ENCODE peak calls at places on chromosome 7, in four cellular contexts. One of them, this sample, is unnamed.

GRCh38 chr7:155984028-155984607 is 171.9 kb upstream of the SHH start:
- DNase-seq in activated T-cell treated with anti-CD3 and anti-CD28 coated beads, Interleukin-2, amount 50 U/mL, for 4 hours: no peak
- DNase-seq in Daoy: peak
- DNase-seq in mesothelial cell of epicardium: no peak
- DNase-seq in this sample: no peak

GRCh38 chr7:45001138-45001694 is 1.2 kb downstream of the CCM2 start:
- DNase-seq in activated T-cell treated with anti-CD3 and anti-CD28 coated beads, Interleukin-2, amount 50 U/mL, for 4 hours: peak
- DNase-seq in Daoy: peak
- DNase-seq in mesothelial cell of epicardium: no peak
- DNase-seq in this sample: peak

GRCh38 chr7:24729365-24730017 is 27.8 kb downstream of the GSDME start:
- DNase-seq in activated T-cell treated with anti-CD3 and anti-CD28 coated beads, Interleukin-2, amount 50 U/mL, for 4 hours: no peak
- DNase-seq in Daoy: no peak
- DNase-seq in mesothelial cell of epicardium: no peak
- DNase-seq in this sample: no peak

GRCh38 chr7:100208911-100209408 is 10.8 kb upstream of the PVRIG start:
- DNase-seq in activated T-cell treated with anti-CD3 and anti-CD28 coated beads, Interleukin-2, amount 50 U/mL, for 4 hours: no peak
- DNase-seq in Daoy: no peak
- DNase-seq in mesothelial cell of epicardium: no peak
- DNase-seq in this sample: no peak

GRCh38 chr7:140035400-140036223 is 27.1 kb downstream of the PARP12 start:
- DNase-seq in activated T-cell treated with anti-CD3 and anti-CD28 coated beads, Interleukin-2, amount 50 U/mL, for 4 hours: no peak
- DNase-seq in Daoy: peak
- DNase-seq in mesothelial cell of epicardium: no peak
- DNase-seq in this sample: peak

GRCh38 chr7:120743128-120743527 is 114.8 kb downstream of the TSPAN12 start:
- DNase-seq in activated T-cell treated with anti-CD3 and anti-CD28 coated beads, Interleukin-2, amount 50 U/mL, for 4 hours: no peak
- DNase-seq in Daoy: no peak
- DNase-seq in mesothelial cell of epicardium: no peak
- DNase-seq in this sample: no peak

GRCh38 chr7:71334541-71334940 is 202.6 kb downstream of the GALNT17 start:
- DNase-seq in activated T-cell treated with anti-CD3 and anti-CD28 coated beads, Interleukin-2, amount 50 U/mL, for 4 hours: no peak
- DNase-seq in Daoy: no peak
- DNase-seq in mesothelial cell of epicardium: no peak
- DNase-seq in this sample: no peak

GRCh38 chr7:105323366-105323765 is 65.4 kb downstream of the SRPK2 start:
- DNase-seq in activated T-cell treated with anti-CD3 and anti-CD28 coated beads, Interleukin-2, amount 50 U/mL, for 4 hours: no peak
- DNase-seq in Daoy: no peak
- DNase-seq in mesothelial cell of epicardium: no peak
- DNase-seq in this sample: no peak

GRCh38 chr7:40739257-40739656 is 604.5 kb downstream of the SUGCT start:
- DNase-seq in activated T-cell treated with anti-CD3 and anti-CD28 coated beads, Interleukin-2, amount 50 U/mL, for 4 hours: no peak
- DNase-seq in Daoy: no peak
- DNase-seq in mesothelial cell of epicardium: no peak
- DNase-seq in this sample: no peak

GRCh38 chr7:56493196-56493595 is 377.0 kb upstream of the NUPR2 start:
- DNase-seq in activated T-cell treated with anti-CD3 and anti-CD28 coated beads, Interleukin-2, amount 50 U/mL, for 4 hours: no peak
- DNase-seq in Daoy: no peak
- DNase-seq in mesothelial cell of epicardium: no peak
- DNase-seq in this sample: no peak

GRCh38 chr7:32223071-32223650 is 153.0 kb upstream of the PDE1C start:
- DNase-seq in activated T-cell treated with anti-CD3 and anti-CD28 coated beads, Interleukin-2, amount 50 U/mL, for 4 hours: no peak
- DNase-seq in Daoy: no peak
- DNase-seq in mesothelial cell of epicardium: no peak
- DNase-seq in this sample: no peak

GRCh38 chr7:158614695-158615094 is 27.1 kb upstream of the PTPRN2 start:
- DNase-seq in activated T-cell treated with anti-CD3 and anti-CD28 coated beads, Interleukin-2, amount 50 U/mL, for 4 hours: no peak
- DNase-seq in Daoy: no peak
- DNase-seq in mesothelial cell of epicardium: no peak
- DNase-seq in this sample: no peak

GRCh38 chr7:107007004-107007891 is 37.3 kb upstream of the PRKAR2B start:
- DNase-seq in activated T-cell treated with anti-CD3 and anti-CD28 coated beads, Interleukin-2, amount 50 U/mL, for 4 hours: no peak
- DNase-seq in Daoy: no peak
- DNase-seq in mesothelial cell of epicardium: no peak
- DNase-seq in this sample: no peak

GRCh38 chr7:134885967-134886352 is 100.3 kb upstream of the AGBL3 start:
- DNase-seq in activated T-cell treated with anti-CD3 and anti-CD28 coated beads, Interleukin-2, amount 50 U/mL, for 4 hours: no peak
- DNase-seq in Daoy: peak
- DNase-seq in mesothelial cell of epicardium: no peak
- DNase-seq in this sample: peak